ENCODE peak calls at places on chromosomes 11 and 22, in ten cellular contexts. K, C, W, S, Y, A, Q, P, I and M are unnamed samples.

GRCh38 chr11:67415501-67416304 is at the start of gene CARNS1:
- DNase-seq in K (no peak), C (no peak), W (no peak), S (no peak), Y (no peak), A (no peak), Q (no peak), P (no peak), I (no peak), M (no peak)

GRCh38 chr11:24509114-24509513 is 12.3 kb downstream of the LUZP2 start:
- DNase-seq in K (no peak), C (no peak), W (no peak), S (no peak), Y (no peak), A (no peak), Q (peak), P (no peak), I (no peak), M (no peak)

GRCh38 chr11:112830255-112830654 is 131.0 kb upstream of the NCAM1 start:
- DNase-seq in K (no peak), C (no peak), W (no peak), S (no peak), Y (no peak), A (no peak), Q (no peak), P (no peak), I (no peak), M (no peak)

GRCh38 chr11:121777056-121777455 is 324.3 kb upstream of the SORL1-AS1 start:
- DNase-seq in K (no peak), C (no peak), W (no peak), S (no peak), Y (no peak), A (no peak), Q (no peak), P (no peak), I (no peak), M (no peak)

GRCh38 chr11:123519055-123519796 is 89.2 kb downstream of the GRAMD1B start:
- DNase-seq in K (peak), C (no peak), W (no peak), S (no peak), Y (no peak), A (no peak), Q (no peak), P (no peak), I (no peak), M (no peak)

GRCh38 chr11:603154-603553 is 12.6 kb downstream of the IRF7 start:
- DNase-seq in K (no peak), C (no peak), W (no peak), S (no peak), Y (no peak), A (no peak), Q (no peak), P (no peak), I (no peak), M (no peak)

GRCh38 chr11:17650601-17650911 is 68.8 kb upstream of the MYOD1 start:
- DNase-seq in K (no peak), C (no peak), W (no peak), S (no peak), Y (no peak), A (no peak), Q (no peak), P (no peak), I (no peak), M (no peak)

GRCh38 chr22:24827305-24827704 is 21.3 kb downstream of the SGSM1 start:
- DNase-seq in K (no peak), C (no peak), W (peak), S (no peak), Y (no peak), A (no peak), Q (no peak), P (no peak), I (no peak), M (no peak)

GRCh38 chr22:32880061-32880460 is 78.6 kb downstream of the TIMP3 start:
- DNase-seq in K (peak), C (no peak), W (no peak), S (no peak), Y (no peak), A (no peak), Q (no peak), P (peak), I (no peak), M (no peak)

GRCh38 chr11:125376117-125376516 is 119.9 kb downstream of the FEZ1 start:
- DNase-seq in K (no peak), C (peak), W (peak), S (no peak), Y (peak), A (no peak), Q (peak), P (no peak), I (no peak), M (no peak)

GRCh38 chr11:23563591-23563990 is 703.3 kb upstream of the CCDC179 start:
- DNase-seq in K (no peak), C (no peak), W (no peak), S (no peak), Y (no peak), A (no peak), Q (no peak), P (no peak), I (no peak), M (peak)

GRCh38 chr11:83540112-83540675 is 254.0 kb upstream of the CCDC90B start:
- DNase-seq in K (no peak), C (no peak), W (no peak), S (no peak), Y (no peak), A (no peak), Q (no peak), P (no peak), I (no peak), M (no peak)

GRCh38 chr22:21760640-21761039 is 25.0 kb upstream of the YPEL1 start:
- DNase-seq in K (peak), C (no peak), W (no peak), S (no peak), Y (no peak), A (peak), Q (no peak), P (peak), I (no peak), M (peak)

GRCh38 chr11:122375687-122376399 is 259.8 kb upstream of the BLID start:
- DNase-seq in K (peak), C (peak), W (no peak), S (no peak), Y (no peak), A (no peak), Q (peak), P (peak), I (peak), M (no peak)

GRCh38 chr11:86245369-86246292 is 1.1 kb downstream of the EED start:
- DNase-seq in K (no peak), C (peak), W (peak), S (no peak), Y (peak), A (no peak), Q (no peak), P (no peak), I (no peak), M (no peak)

GRCh38 chr22:46280063-46280817 is 12.4 kb downstream of the TTC38 start:
- DNase-seq in K (no peak), C (no peak), W (no peak), S (no peak), Y (no peak), A (no peak), Q (no peak), P (no peak), I (no peak), M (no peak)

GRCh38 chr22:49371325-49372110 is 456.2 kb downstream of the BRD1 start:
- DNase-seq in K (no peak), C (no peak), W (no peak), S (no peak), Y (no peak), A (no peak), Q (no peak), P (no peak), I (no peak), M (no peak)

GRCh38 chr11:121426476-121427454 is 25.3 kb upstream of the SORL1 start:
- DNase-seq in K (no peak), C (peak), W (no peak), S (peak), Y (peak), A (no peak), Q (no peak), P (no peak), I (no peak), M (no peak)

GRCh38 chr11:63791495-63792167 is 21.6 kb upstream of the SPINDOC start:
- DNase-seq in K (no peak), C (no peak), W (no peak), S (no peak), Y (no peak), A (no peak), Q (no peak), P (no peak), I (no peak), M (no peak)

GRCh38 chr11:46170797-46171196 is 49.5 kb upstream of the PHF21A start:
- DNase-seq in K (no peak), C (no peak), W (no peak), S (no peak), Y (no peak), A (no peak), Q (no peak), P (no peak), I (no peak), M (no peak)

GRCh38 chr11:103648670-103649400 is 387.6 kb upstream of the DDI1 start:
- DNase-seq in K (peak), C (no peak), W (no peak), S (no peak), Y (no peak), A (no peak), Q (no peak), P (peak), I (peak), M (peak)

GRCh38 chr11:13667245-13667644 is 1.2 kb upstream of the FAR1 start:
- DNase-seq in K (peak), C (peak), W (no peak), S (no peak), Y (no peak), A (no peak), Q (no peak), P (no peak), I (no peak), M (no peak)

GRCh38 chr22:17951315-17951714 is 73.0 kb downstream of the MICAL3 start:
- DNase-seq in K (no peak), C (no peak), W (no peak), S (no peak), Y (peak), A (no peak), Q (no peak), P (no peak), I (no peak), M (no peak)

GRCh38 chr11:111064118-111064517 is 181.4 kb upstream of the POU2AF2 start:
- DNase-seq in K (peak), C (no peak), W (no peak), S (no peak), Y (no peak), A (peak), Q (no peak), P (peak), I (no peak), M (no peak)

GRCh38 chr22:36221799-36222751 is 17.3 kb downstream of the APOL2 start:
- DNase-seq in K (no peak), C (peak), W (no peak), S (no peak), Y (peak), A (no peak), Q (no peak), P (no peak), I (no peak), M (no peak)

GRCh38 chr11:50267851-50268250 is 235.2 kb downstream of the OR4C45 start:
- DNase-seq in K (no peak), C (no peak), W (no peak), S (no peak), Y (no peak), A (no peak), Q (no peak), P (no peak), I (no peak), M (no peak)

GRCh38 chr11:85132839-85133238 is 494.3 kb downstream of the DLG2 start:
- DNase-seq in K (no peak), C (no peak), W (no peak), S (no peak), Y (peak), A (peak), Q (no peak), P (no peak), I (no peak), M (no peak)

GRCh38 chr22:49780992-49781782 is 46.5 kb downstream of the BRD1 start:
- DNase-seq in K (no peak), C (no peak), W (no peak), S (no peak), Y (no peak), A (no peak), Q (no peak), P (no peak), I (no peak), M (no peak)

GRCh38 chr11:37786214-37786755 is 1188.2 kb upstream of the RAG2 start:
- DNase-seq in K (peak), C (no peak), W (no peak), S (no peak), Y (no peak), A (peak), Q (no peak), P (no peak), I (peak), M (no peak)

GRCh38 chr11:116686891-116687290 is 85.9 kb downstream of the BUD13 start:
- DNase-seq in K (no peak), C (no peak), W (no peak), S (no peak), Y (no peak), A (no peak), Q (no peak), P (no peak), I (no peak), M (no peak)

GRCh38 chr11:66978229-66978628 is 3.1 kb downstream of the C11orf86 start:
- DNase-seq in K (no peak), C (no peak), W (no peak), S (no peak), Y (no peak), A (no peak), Q (no peak), P (no peak), I (no peak), M (no peak)

GRCh38 chr11:86753376-86753775 is 47.0 kb upstream of the PRSS23 start:
- DNase-seq in K (no peak), C (no peak), W (no peak), S (no peak), Y (no peak), A (no peak), Q (no peak), P (no peak), I (no peak), M (no peak)

GRCh38 chr22:49765951-49766350 is 61.7 kb downstream of the BRD1 start:
- DNase-seq in K (no peak), C (no peak), W (peak), S (peak), Y (no peak), A (no peak), Q (no peak), P (no peak), I (no peak), M (no peak)

GRCh38 chr22:46432164-46433068 is 96.9 kb downstream of the TRMU start:
- DNase-seq in K (no peak), C (peak), W (no peak), S (no peak), Y (no peak), A (no peak), Q (no peak), P (no peak), I (no peak), M (no peak)

GRCh38 chr11:115848080-115848479 is 343.9 kb upstream of the CADM1 start:
- DNase-seq in K (no peak), C (no peak), W (no peak), S (no peak), Y (peak), A (no peak), Q (no peak), P (no peak), I (no peak), M (no peak)

GRCh38 chr11:5665746-5666395 is 19.0 kb downstream of the TRIM5 start:
- DNase-seq in K (no peak), C (no peak), W (no peak), S (no peak), Y (peak), A (no peak), Q (no peak), P (no peak), I (no peak), M (no peak)

GRCh38 chr22:49979587-49980264 is 19.2 kb downstream of the PIM3 start:
- DNase-seq in K (peak), C (peak), W (peak), S (no peak), Y (no peak), A (no peak), Q (no peak), P (no peak), I (no peak), M (no peak)

GRCh38 chr11:103228807-103229206 is 119.6 kb downstream of the DYNC2H1 start:
- DNase-seq in K (no peak), C (peak), W (no peak), S (no peak), Y (no peak), A (no peak), Q (no peak), P (no peak), I (no peak), M (no peak)

DNA sequence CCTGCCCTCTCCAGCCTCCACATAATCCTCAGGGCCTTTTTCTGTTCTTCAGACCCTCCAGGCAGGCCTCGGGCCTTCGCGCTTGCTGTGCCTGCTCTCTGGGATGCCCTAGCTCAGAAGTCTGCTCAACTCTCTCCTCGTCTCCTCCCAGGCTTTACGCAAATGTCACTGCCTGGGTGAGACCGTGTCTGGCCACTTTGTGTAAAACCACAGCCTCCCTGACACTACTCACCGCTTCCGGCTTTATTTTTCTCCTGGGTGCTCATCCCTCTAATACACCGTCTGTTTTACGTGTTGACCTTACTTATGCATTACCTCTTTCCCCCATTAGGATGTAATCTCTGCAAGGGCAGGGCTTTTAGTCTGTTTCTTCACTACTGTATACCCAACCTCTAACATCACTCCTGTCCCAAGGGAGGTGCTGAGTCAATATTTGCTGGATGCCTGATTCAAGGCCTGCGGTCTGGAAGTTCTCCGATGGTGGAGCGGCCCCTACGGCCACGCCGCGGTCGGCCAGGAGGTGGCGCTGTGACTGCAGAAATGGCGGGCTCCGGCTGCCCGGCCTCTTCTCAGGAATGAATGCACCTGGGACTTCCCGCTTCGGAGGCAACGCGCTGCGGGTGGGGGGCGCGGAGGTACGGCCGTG is 58.2 kb upstream of the THY1 start:
- DNase-seq in K (peak), C (peak), W (peak), S (peak), Y (peak), A (peak), Q (peak), P (peak), I (peak), M (peak)
- TF ChIP-seq CTCF in K (peak), C (peak), W (peak), S (peak), Y (peak), A (peak), Q (peak), P (peak), I (peak), M (peak)

GRCh38 chr11:44809283-44809682 is 82.5 kb downstream of the TSPAN18 start:
- DNase-seq in K (no peak), C (no peak), W (no peak), S (no peak), Y (no peak), A (no peak), Q (no peak), P (no peak), I (no peak), M (no peak)
- TF ChIP-seq CTCF in K (no peak), C (no peak), W (no peak), S (no peak), Y (no peak), A (no peak), Q (no peak), P (no peak), I (no peak), M (no peak)

DNA sequence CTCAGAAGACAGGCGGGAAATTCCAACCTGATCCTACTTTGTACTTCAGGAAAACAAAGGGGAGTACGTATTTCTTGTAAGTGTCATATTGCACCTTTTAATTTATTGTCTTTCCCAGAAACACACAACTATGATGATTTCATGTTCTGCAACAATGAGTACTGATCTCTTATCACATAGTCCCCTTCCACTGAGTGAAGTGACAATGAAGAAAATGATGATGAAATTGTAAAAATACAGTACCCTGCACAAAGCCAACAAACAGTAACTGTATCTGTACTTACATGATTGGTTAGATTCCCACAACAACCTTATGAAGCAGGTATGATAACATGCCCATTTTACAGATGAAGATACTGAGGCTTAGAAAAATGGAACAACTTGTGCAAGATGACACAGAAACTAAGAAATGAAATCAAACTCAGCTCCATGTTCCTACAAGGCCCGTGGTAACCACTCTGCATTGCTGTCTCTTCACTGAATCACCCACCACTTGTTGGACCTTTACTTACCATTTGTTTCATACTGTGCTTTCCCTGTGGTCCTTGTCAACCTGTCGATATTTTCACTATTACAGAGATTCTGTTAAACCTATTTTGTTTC is 37.5 kb downstream of the SLC1A2 start:
- DNase-seq in K (no peak), C (no peak), W (no peak), S (no peak), Y (no peak), A (no peak), Q (no peak), P (no peak), I (no peak), M (no peak)
- TF ChIP-seq CTCF in K (no peak), C (no peak), W (no peak), S (no peak), Y (no peak), A (no peak), Q (no peak), P (no peak), I (no peak), M (no peak)

DNA sequence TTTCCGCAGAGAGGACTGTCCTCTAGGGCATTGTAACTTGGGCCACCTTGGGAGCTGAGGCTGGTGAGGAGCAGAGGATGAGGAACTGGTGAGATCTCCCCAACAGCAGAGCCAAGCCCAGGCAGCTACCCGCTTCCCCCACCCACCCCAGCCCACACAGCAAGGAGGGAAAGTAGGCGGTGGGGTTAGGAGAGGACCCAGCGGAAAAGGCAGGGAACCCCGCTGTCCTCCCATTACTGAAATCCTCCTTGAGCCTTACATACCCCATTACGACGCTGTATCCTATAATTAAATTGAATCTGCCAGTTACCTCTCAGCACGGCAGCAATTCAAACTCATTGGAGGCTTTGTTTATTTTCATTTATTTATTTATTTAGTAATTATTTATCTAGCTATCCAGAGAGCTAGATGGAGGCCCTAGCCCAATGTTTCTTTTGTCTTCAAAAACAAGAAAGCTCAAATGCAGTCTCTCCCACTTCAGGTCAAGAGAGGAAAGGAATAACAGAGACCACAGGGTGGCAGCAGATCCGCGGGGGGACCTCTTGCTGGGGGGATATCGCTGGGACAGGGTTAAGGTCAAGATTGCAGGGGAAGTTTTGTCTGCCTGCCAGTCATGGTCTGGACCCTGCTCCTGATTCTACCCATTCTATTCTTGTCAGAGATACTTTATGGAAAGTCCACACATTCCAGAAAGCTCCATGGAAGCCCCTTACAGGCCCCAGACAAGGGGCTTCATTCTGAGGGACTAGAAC is 218.0 kb downstream of the ST3GAL4 start:
- DNase-seq in K (no peak), C (no peak), W (no peak), S (no peak), Y (peak), A (no peak), Q (no peak), P (no peak), I (no peak), M (no peak)
- TF ChIP-seq CTCF in K (peak), C (peak), W (no peak), S (no peak), Y (no peak), A (peak), Q (no peak), P (peak), I (peak), M (peak)